ENCODE peak calls at places on chromosomes 12 and 14, in five cellular contexts. One of them, this sample, is unnamed.

GRCh38 chr12:32501835-32502333 is 102.5 kb downstream of the FGD4 start:
- DNase-seq in NCI-H1417 treated with DMSO at 0.1 percent for 48 hours: peak; percentile 93
- DNase-seq in kidney epithelial cell: peak; percentile 80
- DNase-seq in cardiac fibroblast: peak; percentile 86
- DNase-seq in NCI-H1436 treated with DMSO at 0.1 percent for 48 hours: no peak
- DNase-seq in this sample: peak; percentile 22

GRCh38 chr12:62530596-62530995 is 64.0 kb downstream of the MON2 start:
- DNase-seq in NCI-H1417 treated with DMSO at 0.1 percent for 48 hours: no peak
- DNase-seq in kidney epithelial cell: no peak
- DNase-seq in cardiac fibroblast: peak; percentile 47
- DNase-seq in NCI-H1436 treated with DMSO at 0.1 percent for 48 hours: no peak
- DNase-seq in this sample: no peak

GRCh38 chr14:30158299-30158698 is 230.7 kb upstream of the PRKD1 start:
- DNase-seq in NCI-H1417 treated with DMSO at 0.1 percent for 48 hours: no peak
- DNase-seq in kidney epithelial cell: no peak
- DNase-seq in cardiac fibroblast: no peak
- DNase-seq in NCI-H1436 treated with DMSO at 0.1 percent for 48 hours: no peak
- DNase-seq in this sample: no peak

GRCh38 chr12:1760566-1761382 is 59.6 kb upstream of the LRTM2 start:
- DNase-seq in NCI-H1417 treated with DMSO at 0.1 percent for 48 hours: no peak
- DNase-seq in kidney epithelial cell: peak; percentile 82
- DNase-seq in cardiac fibroblast: peak; percentile 26
- DNase-seq in NCI-H1436 treated with DMSO at 0.1 percent for 48 hours: no peak
- DNase-seq in this sample: peak; percentile 32

GRCh38 chr12:16165506-16165905 is 112.0 kb downstream of the SLC15A5 start:
- DNase-seq in NCI-H1417 treated with DMSO at 0.1 percent for 48 hours: peak; percentile 74
- DNase-seq in kidney epithelial cell: no peak
- DNase-seq in cardiac fibroblast: peak; percentile 83
- DNase-seq in NCI-H1436 treated with DMSO at 0.1 percent for 48 hours: peak; percentile 43
- DNase-seq in this sample: peak; percentile 59

GRCh38 chr14:53022593-53022992 is 71.7 kb upstream of the FERMT2 start:
- DNase-seq in NCI-H1417 treated with DMSO at 0.1 percent for 48 hours: no peak
- DNase-seq in kidney epithelial cell: no peak
- DNase-seq in cardiac fibroblast: no peak
- DNase-seq in NCI-H1436 treated with DMSO at 0.1 percent for 48 hours: no peak
- DNase-seq in this sample: no peak

GRCh38 chr12:538731-539539 is 79.2 kb downstream of the B4GALNT3 start:
- DNase-seq in NCI-H1417 treated with DMSO at 0.1 percent for 48 hours: no peak
- DNase-seq in kidney epithelial cell: no peak
- DNase-seq in cardiac fibroblast: peak; percentile 59
- DNase-seq in NCI-H1436 treated with DMSO at 0.1 percent for 48 hours: no peak
- DNase-seq in this sample: peak; percentile 97

GRCh38 chr12:27802936-27803335 is 22.9 kb upstream of the MANSC4 start:
- DNase-seq in NCI-H1417 treated with DMSO at 0.1 percent for 48 hours: no peak
- DNase-seq in kidney epithelial cell: no peak
- DNase-seq in cardiac fibroblast: no peak
- DNase-seq in NCI-H1436 treated with DMSO at 0.1 percent for 48 hours: no peak
- DNase-seq in this sample: no peak

GRCh38 chr14:52700701-52701172 is 5.4 kb upstream of the ERO1A start:
- DNase-seq in NCI-H1417 treated with DMSO at 0.1 percent for 48 hours: no peak
- DNase-seq in kidney epithelial cell: peak; percentile 7
- DNase-seq in cardiac fibroblast: peak; percentile 54
- DNase-seq in NCI-H1436 treated with DMSO at 0.1 percent for 48 hours: no peak
- DNase-seq in this sample: peak; percentile 81